ENCODE peak calls at places on chromosomes 2 and 18, in ten cellular contexts. One of them, this sample, is unnamed. For H3K27me3 and H3K36me3, the result is how much of the 10 kb centered on the place peaks cover.

GRCh38 chr18:57983472-57983871 is 60.6 kb upstream of the NEDD4L start:
- DNase-seq in Panc1: no peak
- DNase-seq in kidney epithelial cell: no peak
- DNase-seq in SK-N-SH: no peak
- DNase-seq in hepatocyte: no peak
- DNase-seq in aorta: no peak
- DNase-seq in heart right ventricle: no peak
- DNase-seq in pancreas: no peak
- DNase-seq in ovary: no peak
- DNase-seq in Peyer's patch: no peak
- DNase-seq in this sample: no peak

GRCh38 chr18:59123588-59124369 is 15.9 kb upstream of the SEC11C start:
- DNase-seq in SK-N-SH: no peak
- DNase-seq in pancreas: no peak
- DNase-seq in aorta: no peak
- DNase-seq in ovary: no peak
- DNase-seq in kidney epithelial cell: peak
- DNase-seq in Peyer's patch: no peak
- DNase-seq in heart right ventricle: no peak
- DNase-seq in Panc1: no peak
- DNase-seq in hepatocyte: peak
- DNase-seq in this sample: no peak

GRCh38 chr2:212939777-212940531 is 211.5 kb downstream of the IKZF2 start:
- DNase-seq in kidney epithelial cell: no peak
- DNase-seq in hepatocyte: peak
- DNase-seq in SK-N-SH: no peak
- DNase-seq in ovary: no peak
- DNase-seq in Peyer's patch: peak
- DNase-seq in Panc1: no peak
- DNase-seq in pancreas: peak
- DNase-seq in heart right ventricle: no peak
- DNase-seq in aorta: no peak
- DNase-seq in this sample: peak

GRCh38 chr2:145228506-145228905 is 708.6 kb upstream of the ZEB2 start:
- DNase-seq in pancreas: no peak
- DNase-seq in Peyer's patch: no peak
- DNase-seq in kidney epithelial cell: no peak
- DNase-seq in SK-N-SH: peak
- DNase-seq in hepatocyte: no peak
- DNase-seq in Panc1: no peak
- DNase-seq in ovary: no peak
- DNase-seq in heart right ventricle: no peak
- DNase-seq in aorta: no peak
- DNase-seq in this sample: no peak

GRCh38 chr2:232699110-232699509 is 2.0 kb downstream of the GIGYF2 start:
- DNase-seq in hepatocyte: no peak
- DNase-seq in Panc1: no peak
- DNase-seq in SK-N-SH: peak
- DNase-seq in Peyer's patch: no peak
- DNase-seq in ovary: no peak
- DNase-seq in pancreas: no peak
- DNase-seq in kidney epithelial cell: no peak
- DNase-seq in aorta: no peak
- DNase-seq in heart right ventricle: no peak
- DNase-seq in this sample: peak

GRCh38 chr2:88061295-88061694 is 5.7 kb upstream of the KRCC1 start:
- DNase-seq in hepatocyte: no peak
- DNase-seq in ovary: no peak
- DNase-seq in aorta: no peak
- DNase-seq in Panc1: no peak
- DNase-seq in kidney epithelial cell: no peak
- DNase-seq in heart right ventricle: no peak
- DNase-seq in SK-N-SH: no peak
- DNase-seq in pancreas: no peak
- DNase-seq in Peyer's patch: no peak
- DNase-seq in this sample: no peak

GRCh38 chr18:65983750-65984149 is 232.9 kb downstream of the CDH7 start:
- DNase-seq in hepatocyte: no peak
- DNase-seq in ovary: no peak
- DNase-seq in SK-N-SH: no peak
- DNase-seq in aorta: no peak
- DNase-seq in kidney epithelial cell: no peak
- DNase-seq in heart right ventricle: no peak
- DNase-seq in Panc1: no peak
- DNase-seq in pancreas: no peak
- DNase-seq in Peyer's patch: no peak
- DNase-seq in this sample: no peak

GRCh38 chr18:62088146-62088545 is 98.7 kb downstream of the PIGN start:
- DNase-seq in kidney epithelial cell: no peak
- DNase-seq in heart right ventricle: no peak
- DNase-seq in Peyer's patch: no peak
- DNase-seq in aorta: no peak
- DNase-seq in hepatocyte: no peak
- DNase-seq in pancreas: no peak
- DNase-seq in Panc1: no peak
- DNase-seq in SK-N-SH: no peak
- DNase-seq in ovary: no peak
- DNase-seq in this sample: no peak

GRCh38 chr18:36756262-36756661 is 72.5 kb downstream of the TPGS2 start:
- DNase-seq in ovary: no peak
- DNase-seq in aorta: no peak
- DNase-seq in Peyer's patch: no peak
- DNase-seq in hepatocyte: no peak
- DNase-seq in kidney epithelial cell: no peak
- DNase-seq in Panc1: no peak
- DNase-seq in pancreas: no peak
- DNase-seq in SK-N-SH: no peak
- DNase-seq in heart right ventricle: no peak
- DNase-seq in this sample: no peak

GRCh38 chr18:57950542-57950941 is 93.5 kb upstream of the NEDD4L start:
- DNase-seq in hepatocyte: no peak
- DNase-seq in heart right ventricle: no peak
- DNase-seq in Peyer's patch: no peak
- DNase-seq in Panc1: no peak
- DNase-seq in pancreas: no peak
- DNase-seq in ovary: no peak
- DNase-seq in aorta: no peak
- DNase-seq in kidney epithelial cell: no peak
- DNase-seq in SK-N-SH: no peak
- DNase-seq in this sample: no peak

GRCh38 chr18:10518595-10519273 is 7.1 kb upstream of the NAPG start:
- DNase-seq in Peyer's patch: no peak
- DNase-seq in Panc1: no peak
- DNase-seq in ovary: peak
- DNase-seq in hepatocyte: peak
- DNase-seq in SK-N-SH: peak
- DNase-seq in kidney epithelial cell: no peak
- DNase-seq in aorta: no peak
- DNase-seq in heart right ventricle: peak
- DNase-seq in pancreas: no peak
- DNase-seq in this sample: peak

GRCh38 chr2:212926948-212927347 is 224.5 kb downstream of the IKZF2 start:
- DNase-seq in kidney epithelial cell: no peak
- DNase-seq in heart right ventricle: peak
- DNase-seq in Peyer's patch: no peak
- DNase-seq in hepatocyte: no peak
- DNase-seq in ovary: no peak
- DNase-seq in Panc1: no peak
- DNase-seq in SK-N-SH: no peak
- DNase-seq in pancreas: no peak
- DNase-seq in aorta: peak
- DNase-seq in this sample: no peak

GRCh38 chr18:74314759-74315463 is 728 bp upstream of the C18orf63 start:
- DNase-seq in Peyer's patch: no peak
- DNase-seq in Panc1: no peak
- DNase-seq in SK-N-SH: no peak
- DNase-seq in kidney epithelial cell: no peak
- DNase-seq in heart right ventricle: no peak
- DNase-seq in hepatocyte: no peak
- DNase-seq in aorta: no peak
- DNase-seq in ovary: no peak
- DNase-seq in pancreas: no peak
- DNase-seq in this sample: no peak

GRCh38 chr18:23967321-23968089 is 47.0 kb upstream of the TTC39C start:
- DNase-seq in ovary: no peak
- DNase-seq in aorta: no peak
- DNase-seq in pancreas: no peak
- DNase-seq in Peyer's patch: peak
- DNase-seq in kidney epithelial cell: no peak
- DNase-seq in Panc1: no peak
- DNase-seq in heart right ventricle: no peak
- DNase-seq in SK-N-SH: no peak
- DNase-seq in hepatocyte: no peak
- DNase-seq in this sample: no peak

GRCh38 chr2:67448648-67449047 is 51.5 kb downstream of the ETAA1 start:
- DNase-seq in Panc1: no peak
- DNase-seq in heart right ventricle: no peak
- DNase-seq in hepatocyte: no peak
- DNase-seq in SK-N-SH: no peak
- DNase-seq in Peyer's patch: no peak
- DNase-seq in aorta: no peak
- DNase-seq in ovary: no peak
- DNase-seq in kidney epithelial cell: no peak
- DNase-seq in pancreas: no peak
- DNase-seq in this sample: no peak

GRCh38 chr2:108320326-108320932 is 31.7 kb downstream of the SULT1C2 start:
- DNase-seq in aorta: no peak
- DNase-seq in hepatocyte: no peak
- DNase-seq in heart right ventricle: no peak
- DNase-seq in ovary: no peak
- DNase-seq in Peyer's patch: no peak
- DNase-seq in kidney epithelial cell: no peak
- DNase-seq in Panc1: no peak
- DNase-seq in pancreas: no peak
- DNase-seq in SK-N-SH: no peak
- DNase-seq in this sample: no peak

GRCh38 chr2:118090387-118091139 is 2.3 kb downstream of the INSIG2 start:
- DNase-seq in kidney epithelial cell: no peak
- DNase-seq in SK-N-SH: no peak
- DNase-seq in Peyer's patch: no peak
- DNase-seq in hepatocyte: no peak
- DNase-seq in pancreas: no peak
- DNase-seq in ovary: no peak
- DNase-seq in heart right ventricle: no peak
- DNase-seq in aorta: no peak
- DNase-seq in Panc1: no peak
- DNase-seq in this sample: no peak
- H3K4me3 ChIP-seq in kidney epithelial cell: peak
- H3K4me3 ChIP-seq in SK-N-SH: no peak
- H3K4me3 ChIP-seq in Peyer's patch: no peak
- H3K4me3 ChIP-seq in hepatocyte: no peak
- H3K4me3 ChIP-seq in pancreas: no peak
- H3K4me3 ChIP-seq in ovary: no peak
- H3K4me3 ChIP-seq in heart right ventricle: no peak
- H3K4me3 ChIP-seq in aorta: no peak
- H3K4me3 ChIP-seq in Panc1: no peak
- H3K4me3 ChIP-seq in this sample: no peak

GRCh38 chr18:11750171-11750570 is 61.1 kb downstream of the GNAL start:
- DNase-seq in Panc1: no peak
- DNase-seq in hepatocyte: no peak
- DNase-seq in heart right ventricle: no peak
- DNase-seq in kidney epithelial cell: no peak
- DNase-seq in SK-N-SH: no peak
- DNase-seq in Peyer's patch: no peak
- DNase-seq in pancreas: no peak
- DNase-seq in ovary: no peak
- DNase-seq in aorta: no peak
- DNase-seq in this sample: no peak
- H3K27me3 ChIP-seq in Panc1: under half
- H3K27me3 ChIP-seq in hepatocyte: under half
- H3K27me3 ChIP-seq in heart right ventricle: half or more
- H3K27me3 ChIP-seq in kidney epithelial cell: under half
- H3K27me3 ChIP-seq in SK-N-SH: half or more
- H3K27me3 ChIP-seq in Peyer's patch: under half
- H3K27me3 ChIP-seq in pancreas: under half
- H3K27me3 ChIP-seq in ovary: under half
- H3K27me3 ChIP-seq in aorta: under half
- H3K27me3 ChIP-seq in this sample: under half

DNA sequence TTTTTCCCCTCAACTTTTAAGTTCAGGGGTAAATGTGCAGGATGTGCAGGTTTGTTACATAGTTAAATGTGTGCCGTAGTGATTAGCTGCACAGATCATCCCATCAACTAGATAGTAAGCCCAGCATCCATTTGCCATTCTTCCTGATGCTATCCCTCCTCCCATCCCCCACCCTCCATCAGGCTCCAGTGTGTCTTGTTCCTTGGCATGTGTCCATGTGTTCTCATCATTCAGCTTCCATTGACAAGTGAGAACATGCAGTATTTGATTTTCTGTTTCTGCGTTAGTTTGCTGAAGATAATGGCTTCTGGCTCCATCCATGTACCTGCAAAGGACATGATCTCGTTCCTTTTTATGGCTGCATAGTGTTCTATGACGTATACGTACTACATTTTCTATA is 47.2 kb upstream of the STON1 start:
- DNase-seq in kidney epithelial cell: no peak
- DNase-seq in aorta: no peak
- DNase-seq in heart right ventricle: no peak
- DNase-seq in Panc1: no peak
- DNase-seq in hepatocyte: no peak
- DNase-seq in Peyer's patch: no peak
- DNase-seq in ovary: no peak
- DNase-seq in SK-N-SH: no peak
- DNase-seq in pancreas: no peak
- DNase-seq in this sample: no peak
- H3K36me3 ChIP-seq in kidney epithelial cell: under half
- H3K36me3 ChIP-seq in aorta: under half
- H3K36me3 ChIP-seq in heart right ventricle: under half
- H3K36me3 ChIP-seq in Panc1: under half
- H3K36me3 ChIP-seq in hepatocyte: under half
- H3K36me3 ChIP-seq in Peyer's patch: under half
- H3K36me3 ChIP-seq in ovary: under half
- H3K36me3 ChIP-seq in SK-N-SH: under half
- H3K36me3 ChIP-seq in pancreas: under half
- H3K36me3 ChIP-seq in this sample: under half

GRCh38 chr2:224543939-224544338 is 41.2 kb downstream of the CUL3 start:
- DNase-seq in heart right ventricle: no peak
- DNase-seq in pancreas: no peak
- DNase-seq in Peyer's patch: no peak
- DNase-seq in SK-N-SH: no peak
- DNase-seq in kidney epithelial cell: no peak
- DNase-seq in aorta: no peak
- DNase-seq in Panc1: no peak
- DNase-seq in ovary: no peak
- DNase-seq in hepatocyte: no peak
- DNase-seq in this sample: no peak

GRCh38 chr2:224532931-224533330 is 52.2 kb downstream of the CUL3 start:
- DNase-seq in Peyer's patch: no peak
- DNase-seq in pancreas: no peak
- DNase-seq in kidney epithelial cell: no peak
- DNase-seq in SK-N-SH: no peak
- DNase-seq in hepatocyte: no peak
- DNase-seq in Panc1: no peak
- DNase-seq in heart right ventricle: no peak
- DNase-seq in aorta: no peak
- DNase-seq in ovary: no peak
- DNase-seq in this sample: no peak

DNA sequence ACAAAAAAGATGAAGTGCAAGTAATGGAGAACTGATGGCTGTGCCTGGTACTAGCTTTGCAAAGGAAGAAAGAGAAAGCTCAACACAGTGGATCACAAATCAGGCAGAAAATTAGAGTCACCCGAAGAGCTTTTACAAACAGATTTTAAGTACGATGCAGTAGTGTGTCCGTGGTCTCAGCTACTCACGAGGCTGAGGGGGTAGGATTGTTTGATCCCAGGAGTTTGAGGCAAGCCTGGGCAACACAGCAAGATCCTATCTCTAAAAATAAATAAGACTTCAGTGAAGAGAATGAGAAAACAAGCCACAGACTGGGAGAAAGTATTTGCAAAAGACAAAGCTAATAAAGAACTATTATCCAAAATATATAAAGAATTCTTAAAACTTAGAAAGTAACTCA is 46.4 kb downstream of the CUL3 start:
- DNase-seq in ovary: no peak
- DNase-seq in aorta: no peak
- DNase-seq in pancreas: no peak
- DNase-seq in kidney epithelial cell: no peak
- DNase-seq in Peyer's patch: no peak
- DNase-seq in SK-N-SH: no peak
- DNase-seq in Panc1: no peak
- DNase-seq in hepatocyte: no peak
- DNase-seq in heart right ventricle: no peak
- DNase-seq in this sample: no peak
- H3K4me3 ChIP-seq in ovary: no peak
- H3K4me3 ChIP-seq in aorta: no peak
- H3K4me3 ChIP-seq in pancreas: no peak
- H3K4me3 ChIP-seq in kidney epithelial cell: no peak
- H3K4me3 ChIP-seq in Peyer's patch: no peak
- H3K4me3 ChIP-seq in SK-N-SH: no peak
- H3K4me3 ChIP-seq in Panc1: no peak
- H3K4me3 ChIP-seq in hepatocyte: no peak
- H3K4me3 ChIP-seq in heart right ventricle: no peak
- H3K4me3 ChIP-seq in this sample: no peak